ENCODE peak calls at places on chromosomes 2 and 18, in four cellular contexts. One of them, this sample, is unnamed.

GRCh38 chr18:23826850-23827620 is 137.8 kb downstream of the LAMA3 start:
- DNase-seq in activated naive CD4-positive, alpha-beta T cell treated with anti-CD3 and anti-CD28 coated beads, Interleukin-2, amount 10 ng/mL, durations not matched to agents 7 days and 5 days: no peak
- DNase-seq in A549: no peak
- DNase-seq in tibial artery: no peak
- DNase-seq in this sample: no peak

GRCh38 chr2:186862869-186863709 is 14.1 kb upstream of the ZSWIM2 start:
- DNase-seq in activated naive CD4-positive, alpha-beta T cell treated with anti-CD3 and anti-CD28 coated beads, Interleukin-2, amount 10 ng/mL, durations not matched to agents 7 days and 5 days: no peak
- DNase-seq in A549: peak; percentile 36
- DNase-seq in tibial artery: no peak
- DNase-seq in this sample: no peak

GRCh38 chr18:28189400-28190239 is 12.7 kb upstream of the CDH2 start:
- DNase-seq in activated naive CD4-positive, alpha-beta T cell treated with anti-CD3 and anti-CD28 coated beads, Interleukin-2, amount 10 ng/mL, durations not matched to agents 7 days and 5 days: peak; percentile 30
- DNase-seq in A549: peak; percentile 75
- DNase-seq in tibial artery: no peak
- DNase-seq in this sample: peak; percentile 68

GRCh38 chr2:152847067-152847466 is 128.6 kb downstream of the ARL6IP6 start:
- DNase-seq in activated naive CD4-positive, alpha-beta T cell treated with anti-CD3 and anti-CD28 coated beads, Interleukin-2, amount 10 ng/mL, durations not matched to agents 7 days and 5 days: no peak
- DNase-seq in A549: peak; percentile 11
- DNase-seq in tibial artery: no peak
- DNase-seq in this sample: no peak

GRCh38 chr2:234722176-234722575 is 225.3 kb upstream of the ARL4C start:
- DNase-seq in activated naive CD4-positive, alpha-beta T cell treated with anti-CD3 and anti-CD28 coated beads, Interleukin-2, amount 10 ng/mL, durations not matched to agents 7 days and 5 days: no peak
- DNase-seq in A549: no peak
- DNase-seq in tibial artery: no peak
- DNase-seq in this sample: no peak

GRCh38 chr2:13558368-13558767 is 841.6 kb downstream of the TRIB2 start:
- DNase-seq in activated naive CD4-positive, alpha-beta T cell treated with anti-CD3 and anti-CD28 coated beads, Interleukin-2, amount 10 ng/mL, durations not matched to agents 7 days and 5 days: no peak
- DNase-seq in A549: peak; percentile 36
- DNase-seq in tibial artery: no peak
- DNase-seq in this sample: no peak

GRCh38 chr2:143029141-143029540 is 100.1 kb upstream of the ARHGAP15 start:
- DNase-seq in activated naive CD4-positive, alpha-beta T cell treated with anti-CD3 and anti-CD28 coated beads, Interleukin-2, amount 10 ng/mL, durations not matched to agents 7 days and 5 days: no peak
- DNase-seq in A549: no peak
- DNase-seq in tibial artery: no peak
- DNase-seq in this sample: no peak

GRCh38 chr2:71456617-71457016 is 3.3 kb downstream of the DYSF start:
- DNase-seq in activated naive CD4-positive, alpha-beta T cell treated with anti-CD3 and anti-CD28 coated beads, Interleukin-2, amount 10 ng/mL, durations not matched to agents 7 days and 5 days: no peak
- DNase-seq in A549: no peak
- DNase-seq in tibial artery: no peak
- DNase-seq in this sample: no peak

GRCh38 chr2:168912466-168913170 is 11.5 kb downstream of the G6PC2 start:
- DNase-seq in activated naive CD4-positive, alpha-beta T cell treated with anti-CD3 and anti-CD28 coated beads, Interleukin-2, amount 10 ng/mL, durations not matched to agents 7 days and 5 days: no peak
- DNase-seq in A549: no peak
- DNase-seq in tibial artery: no peak
- DNase-seq in this sample: no peak

GRCh38 chr2:236663267-236663666 is 93.6 kb downstream of the ACKR3 start:
- DNase-seq in activated naive CD4-positive, alpha-beta T cell treated with anti-CD3 and anti-CD28 coated beads, Interleukin-2, amount 10 ng/mL, durations not matched to agents 7 days and 5 days: no peak
- DNase-seq in A549: no peak
- DNase-seq in tibial artery: peak; percentile 83
- DNase-seq in this sample: no peak

GRCh38 chr2:201816674-201817073 is 10.3 kb downstream of the CDK15 start:
- DNase-seq in activated naive CD4-positive, alpha-beta T cell treated with anti-CD3 and anti-CD28 coated beads, Interleukin-2, amount 10 ng/mL, durations not matched to agents 7 days and 5 days: no peak
- DNase-seq in A549: no peak
- DNase-seq in tibial artery: no peak
- DNase-seq in this sample: no peak

GRCh38 chr2:239502430-239503221 is 101.8 kb upstream of the HDAC4 start:
- DNase-seq in activated naive CD4-positive, alpha-beta T cell treated with anti-CD3 and anti-CD28 coated beads, Interleukin-2, amount 10 ng/mL, durations not matched to agents 7 days and 5 days: no peak
- DNase-seq in A549: no peak
- DNase-seq in tibial artery: no peak
- DNase-seq in this sample: no peak

GRCh38 chr2:9251154-9252001 is 44.8 kb downstream of the ASAP2 start:
- DNase-seq in activated naive CD4-positive, alpha-beta T cell treated with anti-CD3 and anti-CD28 coated beads, Interleukin-2, amount 10 ng/mL, durations not matched to agents 7 days and 5 days: no peak
- DNase-seq in A549: peak; percentile 81
- DNase-seq in tibial artery: peak; percentile 78
- DNase-seq in this sample: no peak

GRCh38 chr2:233700028-233700635 is 7.4 kb downstream of the UGT1A6 start:
- DNase-seq in activated naive CD4-positive, alpha-beta T cell treated with anti-CD3 and anti-CD28 coated beads, Interleukin-2, amount 10 ng/mL, durations not matched to agents 7 days and 5 days: no peak
- DNase-seq in A549: peak; percentile 98
- DNase-seq in tibial artery: no peak
- DNase-seq in this sample: no peak

GRCh38 chr2:109222825-109223471 is 93.9 kb downstream of the SH3RF3 start:
- DNase-seq in activated naive CD4-positive, alpha-beta T cell treated with anti-CD3 and anti-CD28 coated beads, Interleukin-2, amount 10 ng/mL, durations not matched to agents 7 days and 5 days: peak; percentile 5
- DNase-seq in A549: no peak
- DNase-seq in tibial artery: no peak
- DNase-seq in this sample: no peak

GRCh38 chr2:95115418-95115817 is 6.2 kb downstream of the MRPS5 start:
- DNase-seq in activated naive CD4-positive, alpha-beta T cell treated with anti-CD3 and anti-CD28 coated beads, Interleukin-2, amount 10 ng/mL, durations not matched to agents 7 days and 5 days: peak; percentile 88
- DNase-seq in A549: peak; percentile 83
- DNase-seq in tibial artery: no peak
- DNase-seq in this sample: peak; percentile 75

GRCh38 chr2:151357359-151357758 is at the start of gene TNFAIP6:
- DNase-seq in activated naive CD4-positive, alpha-beta T cell treated with anti-CD3 and anti-CD28 coated beads, Interleukin-2, amount 10 ng/mL, durations not matched to agents 7 days and 5 days: no peak
- DNase-seq in A549: peak; percentile 41
- DNase-seq in tibial artery: no peak
- DNase-seq in this sample: no peak

GRCh38 chr2:206727287-206727686 is 9.1 kb upstream of the DYTN start:
- DNase-seq in activated naive CD4-positive, alpha-beta T cell treated with anti-CD3 and anti-CD28 coated beads, Interleukin-2, amount 10 ng/mL, durations not matched to agents 7 days and 5 days: no peak
- DNase-seq in A549: no peak
- DNase-seq in tibial artery: no peak
- DNase-seq in this sample: no peak

GRCh38 chr2:102120261-102121259 is 22.0 kb upstream of the IL1R1 start:
- DNase-seq in activated naive CD4-positive, alpha-beta T cell treated with anti-CD3 and anti-CD28 coated beads, Interleukin-2, amount 10 ng/mL, durations not matched to agents 7 days and 5 days: no peak
- DNase-seq in A549: no peak
- DNase-seq in tibial artery: no peak
- DNase-seq in this sample: no peak

GRCh38 chr2:123720760-123721159 is 304.3 kb upstream of the CNTNAP5 start:
- DNase-seq in activated naive CD4-positive, alpha-beta T cell treated with anti-CD3 and anti-CD28 coated beads, Interleukin-2, amount 10 ng/mL, durations not matched to agents 7 days and 5 days: no peak
- DNase-seq in A549: no peak
- DNase-seq in tibial artery: no peak
- DNase-seq in this sample: no peak

GRCh38 chr2:72182547-72183460 is 35.1 kb upstream of the CYP26B1 start:
- DNase-seq in activated naive CD4-positive, alpha-beta T cell treated with anti-CD3 and anti-CD28 coated beads, Interleukin-2, amount 10 ng/mL, durations not matched to agents 7 days and 5 days: no peak
- DNase-seq in A549: no peak
- DNase-seq in tibial artery: no peak
- DNase-seq in this sample: no peak

GRCh38 chr2:222193328-222194008 is 105.3 kb downstream of the PAX3 start:
- DNase-seq in activated naive CD4-positive, alpha-beta T cell treated with anti-CD3 and anti-CD28 coated beads, Interleukin-2, amount 10 ng/mL, durations not matched to agents 7 days and 5 days: no peak
- DNase-seq in A549: no peak
- DNase-seq in tibial artery: no peak
- DNase-seq in this sample: no peak

GRCh38 chr2:174670446-174670845 is 72.8 kb upstream of the WIPF1 start:
- DNase-seq in activated naive CD4-positive, alpha-beta T cell treated with anti-CD3 and anti-CD28 coated beads, Interleukin-2, amount 10 ng/mL, durations not matched to agents 7 days and 5 days: no peak
- DNase-seq in A549: no peak
- DNase-seq in tibial artery: no peak
- DNase-seq in this sample: no peak